ENCODE peak calls at places on chromosome 15, in five cellular contexts. One of them, this sample, is unnamed. For H3K4me1, the result is how much of the 10 kb centered on the place peaks cover.

GRCh38 chr15:62059108-62059817 is 984 bp downstream of the VPS13C start:
- DNase-seq in stomach: no peak
- DNase-seq in mucosa of descending colon: no peak
- DNase-seq in OCI-LY7: peak
- DNase-seq in CD8-positive, alpha-beta memory T cell: no peak
- DNase-seq in this sample: no peak

GRCh38 chr15:51076898-51077564 is 17.7 kb downstream of the TNFAIP8L3 start:
- DNase-seq in CD8-positive, alpha-beta memory T cell: no peak
- DNase-seq in stomach: peak
- DNase-seq in OCI-LY7: no peak
- DNase-seq in mucosa of descending colon: peak
- DNase-seq in this sample: no peak

GRCh38 chr15:72796515-72797337 is 13.2 kb upstream of the ADPGK start:
- DNase-seq in CD8-positive, alpha-beta memory T cell: peak
- DNase-seq in OCI-LY7: peak
- DNase-seq in stomach: peak
- DNase-seq in mucosa of descending colon: peak
- DNase-seq in this sample: peak

GRCh38 chr15:27623560-27624305 is 475.4 kb downstream of the OCA2 start:
- DNase-seq in stomach: no peak
- DNase-seq in mucosa of descending colon: no peak
- DNase-seq in OCI-LY7: peak
- DNase-seq in CD8-positive, alpha-beta memory T cell: no peak
- DNase-seq in this sample: no peak

GRCh38 chr15:70257047-70257446 is 159.3 kb upstream of the TLE3 start:
- DNase-seq in OCI-LY7: no peak
- DNase-seq in CD8-positive, alpha-beta memory T cell: no peak
- DNase-seq in stomach: no peak
- DNase-seq in mucosa of descending colon: no peak
- DNase-seq in this sample: no peak

GRCh38 chr15:80849308-80849707 is 70.1 kb downstream of the CEMIP start:
- DNase-seq in OCI-LY7: no peak
- DNase-seq in mucosa of descending colon: no peak
- DNase-seq in CD8-positive, alpha-beta memory T cell: no peak
- DNase-seq in stomach: peak
- DNase-seq in this sample: no peak

GRCh38 chr15:99438691-99439523 is 126.9 kb upstream of the MEF2A start:
- DNase-seq in mucosa of descending colon: no peak
- DNase-seq in CD8-positive, alpha-beta memory T cell: no peak
- DNase-seq in OCI-LY7: no peak
- DNase-seq in stomach: peak
- DNase-seq in this sample: no peak

GRCh38 chr15:48861813-48862431 is 16.0 kb upstream of the EID1 start:
- DNase-seq in mucosa of descending colon: no peak
- DNase-seq in OCI-LY7: peak
- DNase-seq in CD8-positive, alpha-beta memory T cell: peak
- DNase-seq in stomach: no peak
- DNase-seq in this sample: no peak

GRCh38 chr15:58274885-58275284 is 136.7 kb downstream of the AQP9 start:
- DNase-seq in OCI-LY7: no peak
- DNase-seq in CD8-positive, alpha-beta memory T cell: no peak
- DNase-seq in stomach: peak
- DNase-seq in mucosa of descending colon: no peak
- DNase-seq in this sample: no peak

GRCh38 chr15:80068578-80068977 is 9.1 kb downstream of the ZFAND6 start:
- DNase-seq in OCI-LY7: no peak
- DNase-seq in CD8-positive, alpha-beta memory T cell: no peak
- DNase-seq in mucosa of descending colon: no peak
- DNase-seq in stomach: no peak
- DNase-seq in this sample: no peak

GRCh38 chr15:69265347-69265955 is 33.3 kb upstream of the PAQR5 start:
- DNase-seq in OCI-LY7: peak
- DNase-seq in CD8-positive, alpha-beta memory T cell: no peak
- DNase-seq in mucosa of descending colon: no peak
- DNase-seq in stomach: no peak
- DNase-seq in this sample: no peak

GRCh38 chr15:58241872-58242271 is 103.7 kb downstream of the AQP9 start:
- DNase-seq in mucosa of descending colon: no peak
- DNase-seq in OCI-LY7: no peak
- DNase-seq in CD8-positive, alpha-beta memory T cell: no peak
- DNase-seq in stomach: no peak
- DNase-seq in this sample: no peak

GRCh38 chr15:90529369-90530249 is at the start of gene CRTC3:
- DNase-seq in mucosa of descending colon: peak
- DNase-seq in stomach: peak
- DNase-seq in OCI-LY7: peak
- DNase-seq in CD8-positive, alpha-beta memory T cell: peak
- DNase-seq in this sample: peak

GRCh38 chr15:97052526-97052925 is 722.0 kb downstream of the NR2F2 start:
- DNase-seq in mucosa of descending colon: no peak
- DNase-seq in CD8-positive, alpha-beta memory T cell: no peak
- DNase-seq in OCI-LY7: no peak
- DNase-seq in stomach: no peak
- DNase-seq in this sample: no peak
- H3K4me3 ChIP-seq in mucosa of descending colon: no peak
- H3K4me3 ChIP-seq in CD8-positive, alpha-beta memory T cell: no peak
- H3K4me3 ChIP-seq in OCI-LY7: no peak
- H3K4me3 ChIP-seq in stomach: no peak
- H3K4me3 ChIP-seq in this sample: no peak

GRCh38 chr15:74394090-74394846 is 26.8 kb upstream of the CYP11A1 start:
- DNase-seq in mucosa of descending colon: no peak
- DNase-seq in OCI-LY7: no peak
- DNase-seq in stomach: no peak
- DNase-seq in CD8-positive, alpha-beta memory T cell: no peak
- DNase-seq in this sample: no peak

GRCh38 chr15:74391604-74392401 is 24.4 kb upstream of the CYP11A1 start:
- DNase-seq in OCI-LY7: no peak
- DNase-seq in stomach: no peak
- DNase-seq in mucosa of descending colon: no peak
- DNase-seq in CD8-positive, alpha-beta memory T cell: no peak
- DNase-seq in this sample: no peak

GRCh38 chr15:74393423-74393822 is 26.0 kb upstream of the CYP11A1 start:
- DNase-seq in OCI-LY7: no peak
- DNase-seq in stomach: no peak
- DNase-seq in mucosa of descending colon: no peak
- DNase-seq in CD8-positive, alpha-beta memory T cell: no peak
- DNase-seq in this sample: no peak

GRCh38 chr15:74392402-74392876 is 25.0 kb upstream of the CYP11A1 start:
- DNase-seq in CD8-positive, alpha-beta memory T cell: no peak
- DNase-seq in mucosa of descending colon: no peak
- DNase-seq in stomach: no peak
- DNase-seq in OCI-LY7: no peak
- DNase-seq in this sample: no peak

GRCh38 chr15:74392902-74393301 is 25.5 kb upstream of the CYP11A1 start:
- DNase-seq in stomach: no peak
- DNase-seq in CD8-positive, alpha-beta memory T cell: no peak
- DNase-seq in OCI-LY7: no peak
- DNase-seq in mucosa of descending colon: no peak
- DNase-seq in this sample: no peak
- H3K4me1 ChIP-seq in stomach: under half
- H3K4me1 ChIP-seq in CD8-positive, alpha-beta memory T cell: under half
- H3K4me1 ChIP-seq in OCI-LY7: under half
- H3K4me1 ChIP-seq in mucosa of descending colon: under half
- H3K4me1 ChIP-seq in this sample: under half

DNA sequence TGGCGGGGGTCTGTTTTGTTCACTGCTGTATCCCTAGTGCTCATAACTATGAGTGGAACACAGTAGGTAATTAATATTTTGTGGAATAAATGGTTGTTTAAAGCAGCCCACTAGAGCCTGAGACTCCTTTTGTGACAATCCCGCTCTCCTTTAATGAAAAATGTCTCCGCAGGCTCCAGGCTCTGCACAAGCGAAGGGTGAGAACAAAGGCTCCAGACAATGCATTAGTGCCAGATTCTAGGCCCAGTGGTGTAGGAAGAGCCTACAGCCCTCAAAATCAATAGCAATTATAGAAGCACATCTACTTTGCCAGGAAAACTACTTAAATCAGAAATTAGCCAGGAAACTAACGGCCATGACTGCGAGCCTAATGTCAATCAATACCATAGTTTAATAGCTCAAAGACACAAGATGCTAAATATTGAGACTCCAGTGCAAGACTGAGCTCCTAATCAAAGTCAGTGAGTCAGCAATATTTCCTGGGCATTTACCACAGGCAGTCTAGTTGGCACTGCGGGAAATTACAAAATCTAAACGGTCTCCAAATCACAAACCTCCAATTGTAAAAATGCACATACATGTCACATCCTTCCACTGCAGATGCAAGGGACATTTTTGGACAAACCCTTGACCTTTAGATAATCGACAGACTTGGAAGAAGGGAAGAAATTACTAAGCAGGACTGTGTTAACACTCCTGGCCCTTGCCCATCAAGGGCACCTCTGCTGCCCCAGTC is 2.3 kb downstream of the ANXA2 start:
- DNase-seq in CD8-positive, alpha-beta memory T cell: no peak
- DNase-seq in OCI-LY7: no peak
- DNase-seq in stomach: no peak
- DNase-seq in mucosa of descending colon: no peak
- DNase-seq in this sample: no peak
- H3K4me3 ChIP-seq in CD8-positive, alpha-beta memory T cell: no peak
- H3K4me3 ChIP-seq in OCI-LY7: no peak
- H3K4me3 ChIP-seq in stomach: peak
- H3K4me3 ChIP-seq in mucosa of descending colon: no peak
- H3K4me3 ChIP-seq in this sample: no peak

GRCh38 chr15:59299919-59300617 is 72.6 kb downstream of the MYO1E start:
- DNase-seq in OCI-LY7: peak
- DNase-seq in mucosa of descending colon: peak
- DNase-seq in CD8-positive, alpha-beta memory T cell: peak
- DNase-seq in stomach: peak
- DNase-seq in this sample: peak
- H3K4me1 ChIP-seq in OCI-LY7: under half
- H3K4me1 ChIP-seq in mucosa of descending colon: half or more
- H3K4me1 ChIP-seq in CD8-positive, alpha-beta memory T cell: under half
- H3K4me1 ChIP-seq in stomach: under half
- H3K4me1 ChIP-seq in this sample: under half

DNA sequence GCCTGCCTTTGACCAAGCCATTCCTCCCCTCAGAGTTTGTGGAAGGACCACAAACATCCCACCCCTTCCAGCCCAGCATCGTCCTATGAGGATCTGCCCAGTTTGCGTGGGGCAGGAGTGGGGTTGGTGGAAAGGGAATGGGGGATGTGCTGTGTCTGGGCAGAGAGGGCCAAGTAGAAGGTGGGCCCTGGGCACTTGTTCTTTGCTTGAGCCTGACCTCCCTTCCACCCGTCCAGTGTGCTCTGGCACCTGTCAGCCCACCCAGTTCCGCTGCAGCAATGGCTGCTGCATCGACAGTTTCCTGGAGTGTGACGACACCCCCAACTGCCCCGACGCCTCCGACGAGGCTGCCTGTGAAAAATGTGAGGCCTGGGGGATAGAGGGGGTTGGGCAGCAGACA is 10.3 kb downstream of the SPINT1 start:
- DNase-seq in OCI-LY7: no peak
- DNase-seq in mucosa of descending colon: peak
- DNase-seq in stomach: no peak
- DNase-seq in CD8-positive, alpha-beta memory T cell: no peak
- DNase-seq in this sample: no peak
- H3K4me3 ChIP-seq in OCI-LY7: no peak
- H3K4me3 ChIP-seq in mucosa of descending colon: no peak
- H3K4me3 ChIP-seq in stomach: no peak
- H3K4me3 ChIP-seq in CD8-positive, alpha-beta memory T cell: no peak
- H3K4me3 ChIP-seq in this sample: no peak

GRCh38 chr15:39198044-39198625 is 382.7 kb upstream of the THBS1 start:
- DNase-seq in stomach: no peak
- DNase-seq in OCI-LY7: no peak
- DNase-seq in CD8-positive, alpha-beta memory T cell: no peak
- DNase-seq in mucosa of descending colon: no peak
- DNase-seq in this sample: no peak
- H3K4me1 ChIP-seq in stomach: under half
- H3K4me1 ChIP-seq in OCI-LY7: under half
- H3K4me1 ChIP-seq in CD8-positive, alpha-beta memory T cell: under half
- H3K4me1 ChIP-seq in mucosa of descending colon: under half
- H3K4me1 ChIP-seq in this sample: under half

This sample was measured in Peyer's patch.